ENCODE peak calls at places on chromosomes 4 and X, in ten cellular contexts. One of them, this sample, is unnamed.

GRCh38 chr4:32010221-32010620 is 1290.1 kb downstream of the PCDH7 start:
- DNase-seq in naive B cell: no peak
- DNase-seq in foreskin keratinocyte: no peak
- DNase-seq in CD4-positive, alpha-beta T cell: no peak
- DNase-seq in stimulated activated CD4-positive, alpha-beta T cell treated with anti-CD3 and anti-CD28 coated beads, Interleukin-1b, Interleukin-23, amount 100 ng/mL, for 4 hours: no peak
- DNase-seq in right lobe of liver: no peak
- DNase-seq in B cell: no peak
- DNase-seq in PC-9: no peak
- DNase-seq in dorsolateral prefrontal cortex: no peak
- DNase-seq in NCI-H187: no peak
- DNase-seq in this sample: peak; percentile 6

GRCh38 chrX:53284684-53285447 is 3.5 kb upstream of the IQSEC2 start:
- DNase-seq in PC-9: no peak
- DNase-seq in foreskin keratinocyte: no peak
- DNase-seq in right lobe of liver: peak; percentile 46
- DNase-seq in CD4-positive, alpha-beta T cell: peak; percentile 11
- DNase-seq in dorsolateral prefrontal cortex: peak; percentile 59
- DNase-seq in stimulated activated CD4-positive, alpha-beta T cell treated with anti-CD3 and anti-CD28 coated beads, Interleukin-1b, Interleukin-23, amount 100 ng/mL, for 4 hours: peak; percentile 37
- DNase-seq in B cell: no peak
- DNase-seq in NCI-H187: no peak
- DNase-seq in naive B cell: peak; percentile 23
- DNase-seq in this sample: peak; percentile 51

GRCh38 chrX:116823677-116824076 is 360.9 kb upstream of the CT83 start:
- DNase-seq in B cell: no peak
- DNase-seq in stimulated activated CD4-positive, alpha-beta T cell treated with anti-CD3 and anti-CD28 coated beads, Interleukin-1b, Interleukin-23, amount 100 ng/mL, for 4 hours: no peak
- DNase-seq in foreskin keratinocyte: no peak
- DNase-seq in dorsolateral prefrontal cortex: no peak
- DNase-seq in naive B cell: no peak
- DNase-seq in PC-9: no peak
- DNase-seq in right lobe of liver: no peak
- DNase-seq in CD4-positive, alpha-beta T cell: no peak
- DNase-seq in NCI-H187: no peak
- DNase-seq in this sample: no peak

GRCh38 chr4:168486961-168487820 is 6.9 kb upstream of the DDX60L start:
- DNase-seq in B cell: no peak
- DNase-seq in PC-9: peak; percentile 89
- DNase-seq in stimulated activated CD4-positive, alpha-beta T cell treated with anti-CD3 and anti-CD28 coated beads, Interleukin-1b, Interleukin-23, amount 100 ng/mL, for 4 hours: no peak
- DNase-seq in CD4-positive, alpha-beta T cell: no peak
- DNase-seq in naive B cell: no peak
- DNase-seq in NCI-H187: no peak
- DNase-seq in foreskin keratinocyte: peak; percentile 95
- DNase-seq in right lobe of liver: no peak
- DNase-seq in dorsolateral prefrontal cortex: no peak
- DNase-seq in this sample: peak; percentile 92

GRCh38 chr4:3746701-3747581 is 19.2 kb upstream of the ADRA2C start:
- DNase-seq in PC-9: no peak
- DNase-seq in foreskin keratinocyte: no peak
- DNase-seq in stimulated activated CD4-positive, alpha-beta T cell treated with anti-CD3 and anti-CD28 coated beads, Interleukin-1b, Interleukin-23, amount 100 ng/mL, for 4 hours: no peak
- DNase-seq in NCI-H187: no peak
- DNase-seq in B cell: no peak
- DNase-seq in CD4-positive, alpha-beta T cell: no peak
- DNase-seq in right lobe of liver: no peak
- DNase-seq in dorsolateral prefrontal cortex: no peak
- DNase-seq in naive B cell: no peak
- DNase-seq in this sample: no peak

GRCh38 chr4:66750273-66750672 is 795.0 kb downstream of the CENPC start:
- DNase-seq in stimulated activated CD4-positive, alpha-beta T cell treated with anti-CD3 and anti-CD28 coated beads, Interleukin-1b, Interleukin-23, amount 100 ng/mL, for 4 hours: no peak
- DNase-seq in B cell: no peak
- DNase-seq in dorsolateral prefrontal cortex: no peak
- DNase-seq in CD4-positive, alpha-beta T cell: no peak
- DNase-seq in naive B cell: no peak
- DNase-seq in right lobe of liver: no peak
- DNase-seq in foreskin keratinocyte: peak; percentile 30
- DNase-seq in PC-9: no peak
- DNase-seq in NCI-H187: no peak
- DNase-seq in this sample: peak; percentile 36

GRCh38 chr4:173685761-173686260 is 155.8 kb upstream of the HAND2 start:
- DNase-seq in PC-9: no peak
- DNase-seq in foreskin keratinocyte: no peak
- DNase-seq in right lobe of liver: no peak
- DNase-seq in NCI-H187: no peak
- DNase-seq in naive B cell: no peak
- DNase-seq in dorsolateral prefrontal cortex: no peak
- DNase-seq in CD4-positive, alpha-beta T cell: no peak
- DNase-seq in B cell: no peak
- DNase-seq in stimulated activated CD4-positive, alpha-beta T cell treated with anti-CD3 and anti-CD28 coated beads, Interleukin-1b, Interleukin-23, amount 100 ng/mL, for 4 hours: no peak
- DNase-seq in this sample: peak; percentile 10

GRCh38 chrX:22944945-22945344 is 54.8 kb upstream of the DDX53 start:
- DNase-seq in naive B cell: no peak
- DNase-seq in CD4-positive, alpha-beta T cell: no peak
- DNase-seq in foreskin keratinocyte: no peak
- DNase-seq in stimulated activated CD4-positive, alpha-beta T cell treated with anti-CD3 and anti-CD28 coated beads, Interleukin-1b, Interleukin-23, amount 100 ng/mL, for 4 hours: no peak
- DNase-seq in NCI-H187: no peak
- DNase-seq in B cell: no peak
- DNase-seq in dorsolateral prefrontal cortex: no peak
- DNase-seq in PC-9: no peak
- DNase-seq in right lobe of liver: no peak
- DNase-seq in this sample: no peak

GRCh38 chr4:87209696-87210095 is 10.7 kb downstream of the KLHL8 start:
- DNase-seq in stimulated activated CD4-positive, alpha-beta T cell treated with anti-CD3 and anti-CD28 coated beads, Interleukin-1b, Interleukin-23, amount 100 ng/mL, for 4 hours: no peak
- DNase-seq in CD4-positive, alpha-beta T cell: no peak
- DNase-seq in naive B cell: peak; percentile 63
- DNase-seq in foreskin keratinocyte: no peak
- DNase-seq in right lobe of liver: peak; percentile 74
- DNase-seq in NCI-H187: no peak
- DNase-seq in dorsolateral prefrontal cortex: no peak
- DNase-seq in PC-9: no peak
- DNase-seq in B cell: peak; percentile 62
- DNase-seq in this sample: no peak

This sample was measured in ELR.